ENCODE peak calls at places on chromosomes 5 and 9, in ten cellular contexts. G is H9; F is AML-193; X is ELR; K is psoas muscle; A is ovary; U is activated naive CD4-positive, alpha-beta T cell treated with anti-CD3 and anti-CD28 coated beads for 36 hours; V is immature natural killer cell; T is Peyer's patch; L is hypothalamus. Q is an unnamed sample.

GRCh38 chr9:113526231-113526746 is 62.8 kb downstream of the RGS3 start:
- DNase-seq in G (no peak), F (no peak), X (no peak), K (no peak), A (no peak), U (no peak), V (peak), T (no peak), L (no peak), Q (no peak)

GRCh38 chr9:77163889-77164288 is 13.4 kb upstream of the VPS13A start:
- DNase-seq in G (no peak), F (no peak), X (peak), K (no peak), A (no peak), U (no peak), V (no peak), T (no peak), L (no peak), Q (no peak)

GRCh38 chr9:123378956-123379660 is 23.1 kb downstream of the CRB2 start:
- DNase-seq in G (no peak), F (no peak), X (no peak), K (no peak), A (no peak), U (no peak), V (no peak), T (no peak), L (no peak), Q (no peak)

GRCh38 chr9:97307500-97308163 is at the start of gene CCDC180:
- DNase-seq in G (no peak), F (no peak), X (no peak), K (peak), A (peak), U (no peak), V (no peak), T (no peak), L (peak), Q (no peak)

GRCh38 chr5:100575815-100576214 is 40.6 kb downstream of the FAM174A start:
- DNase-seq in G (no peak), F (no peak), X (no peak), K (no peak), A (no peak), U (no peak), V (no peak), T (no peak), L (no peak), Q (no peak)

GRCh38 chr9:131181091-131181681 is 55.8 kb downstream of the NUP214 start:
- DNase-seq in G (no peak), F (peak), X (peak), K (no peak), A (no peak), U (no peak), V (peak), T (no peak), L (no peak), Q (peak)

GRCh38 chr9:93303258-93303771 is 119.4 kb downstream of the WNK2 start:
- DNase-seq in G (peak), F (no peak), X (no peak), K (no peak), A (peak), U (no peak), V (no peak), T (peak), L (no peak), Q (no peak)

GRCh38 chr5:139275536-139276297 is 17.8 kb upstream of the MATR3 start:
- DNase-seq in G (no peak), F (no peak), X (peak), K (no peak), A (no peak), U (peak), V (no peak), T (no peak), L (no peak), Q (peak)

GRCh38 chr9:20477940-20478620 is 144.2 kb downstream of the MLLT3 start:
- DNase-seq in G (no peak), F (no peak), X (peak), K (no peak), A (no peak), U (peak), V (no peak), T (no peak), L (no peak), Q (peak)

GRCh38 chr5:58886315-58887207 is 303.7 kb downstream of the RAB3C start:
- DNase-seq in G (peak), F (peak), X (peak), K (peak), A (peak), U (peak), V (peak), T (peak), L (peak), Q (peak)

GRCh38 chr5:136089804-136090203 is 42.8 kb upstream of the SMAD5 start:
- DNase-seq in G (no peak), F (no peak), X (no peak), K (no peak), A (no peak), U (no peak), V (no peak), T (no peak), L (no peak), Q (no peak)

GRCh38 chr5:73437126-73438047 is 11.2 kb downstream of the FOXD1 start:
- DNase-seq in G (peak), F (no peak), X (peak), K (peak), A (no peak), U (no peak), V (no peak), T (no peak), L (peak), Q (peak)

GRCh38 chr9:133709716-133710571 is 28.2 kb downstream of the SARDH start:
- DNase-seq in G (no peak), F (no peak), X (no peak), K (peak), A (peak), U (peak), V (no peak), T (no peak), L (no peak), Q (no peak)

GRCh38 chr9:19174127-19174921 is 47.0 kb upstream of the PLIN2 start:
- DNase-seq in G (peak), F (peak), X (peak), K (peak), A (no peak), U (peak), V (peak), T (no peak), L (no peak), Q (peak)

GRCh38 chr9:75927351-75927750 is 36.9 kb downstream of the PCSK5 start:
- DNase-seq in G (no peak), F (no peak), X (no peak), K (no peak), A (no peak), U (no peak), V (no peak), T (no peak), L (no peak), Q (no peak)

GRCh38 chr5:158814521-158814920 is 285.2 kb downstream of the EBF1 start:
- DNase-seq in G (no peak), F (no peak), X (no peak), K (no peak), A (no peak), U (no peak), V (no peak), T (no peak), L (no peak), Q (peak)

GRCh38 chr5:112109331-112109993 is 309.6 kb downstream of the EPB41L4A start:
- DNase-seq in G (peak), F (peak), X (no peak), K (no peak), A (peak), U (no peak), V (no peak), T (no peak), L (no peak), Q (peak)

GRCh38 chr5:126471875-126472537 is 48.8 kb downstream of the GRAMD2B start:
- DNase-seq in G (no peak), F (no peak), X (peak), K (no peak), A (no peak), U (no peak), V (no peak), T (no peak), L (no peak), Q (peak)

GRCh38 chr5:120055858-120056257 is 408.2 kb upstream of the PRR16 start:
- DNase-seq in G (no peak), F (peak), X (peak), K (no peak), A (no peak), U (no peak), V (peak), T (no peak), L (no peak), Q (peak)

GRCh38 chr5:1542755-1543154 is 19.0 kb upstream of the LPCAT1 start:
- DNase-seq in G (no peak), F (no peak), X (peak), K (no peak), A (no peak), U (no peak), V (no peak), T (no peak), L (no peak), Q (peak)

GRCh38 chr5:17295671-17296070 is 78.2 kb downstream of the BASP1 start:
- DNase-seq in G (no peak), F (no peak), X (no peak), K (no peak), A (no peak), U (no peak), V (no peak), T (no peak), L (no peak), Q (no peak)

GRCh38 chr5:128844354-128844923 is 120.8 kb upstream of the SLC27A6 start:
- DNase-seq in G (no peak), F (peak), X (peak), K (no peak), A (no peak), U (no peak), V (no peak), T (no peak), L (no peak), Q (peak)

GRCh38 chr5:31131381-31131811 is 62.1 kb upstream of the CDH6 start:
- DNase-seq in G (no peak), F (no peak), X (no peak), K (no peak), A (no peak), U (no peak), V (no peak), T (no peak), L (no peak), Q (peak)

GRCh38 chr5:75052461-75053285 is at the start of gene GCNT4:
- DNase-seq in G (peak), F (no peak), X (peak), K (peak), A (no peak), U (peak), V (peak), T (no peak), L (no peak), Q (peak)